ENCODE peak calls at places on chromosome 1, in four cellular contexts. J is endothelial cell of umbilical vein, U is upper lobe of left lung, R is left ventricle myocardium inferior. B is an unnamed sample.

GRCh38 chr1:237146247-237146646 is 104.3 kb downstream of the RYR2 start:
- DNase-seq in U (no peak), R (no peak), J (no peak), B (no peak)

GRCh38 chr1:228007054-228007800 is 429 bp downstream of the WNT3A start:
- DNase-seq in U (peak; percentile 81), J (no peak), R (no peak), B (no peak)

GRCh38 chr1:216902669-216903388 is 179.6 kb upstream of the ESRRG start:
- DNase-seq in J (no peak), R (no peak), U (no peak), B (no peak)

GRCh38 chr1:203692565-203693470 is 66.2 kb downstream of the ATP2B4 start:
- DNase-seq in J (peak; percentile 88), R (peak; percentile 82), U (no peak), B (peak; percentile 95)

GRCh38 chr1:200178340-200178739 is 150.8 kb downstream of the NR5A2 start:
- DNase-seq in U (no peak), J (peak; percentile 66), R (no peak), B (no peak)

GRCh38 chr1:81950037-81950436 is 149.3 kb downstream of the ADGRL2 start:
- DNase-seq in R (no peak), J (no peak), U (no peak), B (no peak)

GRCh38 chr1:46479744-46480350 is 9.8 kb upstream of the DMBX1 start:
- DNase-seq in J (no peak), U (peak; percentile 59), R (no peak), B (no peak)

GRCh38 chr1:111878096-111878495 is 111.4 kb downstream of the KCND3 start:
- DNase-seq in R (no peak), J (no peak), U (peak; percentile 32), B (no peak)

GRCh38 chr1:234620272-234620711 is 10.3 kb upstream of the IRF2BP2 start:
- DNase-seq in U (no peak), J (no peak), R (no peak), B (no peak)

DNA sequence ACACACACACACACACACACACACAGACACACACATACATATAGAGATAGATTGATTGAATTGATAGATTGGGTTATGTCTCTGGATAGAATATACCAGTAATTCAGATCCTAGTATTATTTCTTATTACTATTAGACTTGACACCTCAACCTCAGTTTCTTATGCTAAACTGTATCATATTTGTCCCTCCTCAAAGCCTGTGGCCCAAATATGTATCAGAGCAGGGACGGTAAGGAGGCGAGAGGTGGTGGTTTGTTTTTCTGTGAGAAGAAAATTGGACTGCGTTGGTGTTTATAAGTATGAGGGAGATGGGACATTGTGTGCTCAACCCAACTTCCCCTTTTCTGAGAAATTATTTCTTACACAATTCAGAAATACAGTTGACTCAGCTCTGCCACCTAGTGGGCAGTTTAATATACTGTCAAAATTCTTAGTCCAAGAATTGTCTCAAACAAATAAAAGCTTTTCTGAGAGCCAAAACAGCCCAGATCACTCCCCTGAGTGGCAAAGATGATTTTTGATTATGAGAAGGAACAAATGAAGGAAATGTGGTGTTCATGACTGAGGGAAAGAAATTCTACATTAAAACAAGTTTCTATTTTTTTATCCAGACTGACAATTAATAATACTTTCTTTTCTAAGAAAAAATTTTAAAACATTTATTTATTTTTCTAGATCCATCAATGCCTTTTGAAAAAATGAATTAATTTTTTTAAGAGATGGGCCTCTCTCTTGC is 10.8 kb upstream of the TXNIP start:
- DNase-seq in U (no peak), J (peak; percentile 84), R (no peak), B (peak; percentile 68)
- H3K4me3 ChIP-seq in U (no peak overlapping the region), J (no peak overlapping the region), R (peak overlapping the region; percentile 37), B (no peak overlapping the region)

GRCh38 chr1:54969879-54970278 is 10.5 kb upstream of the TMEM61 start:
- DNase-seq in J (no peak), U (no peak), R (no peak), B (no peak)
- H3K36me3 ChIP-seq in J (no peaks in the 10 kb centered on the region), U (no peaks in the 10 kb centered on the region), R (no peaks in the 10 kb centered on the region), B (no peaks in the 10 kb centered on the region)

GRCh38 chr1:32888134-32888533 is 1.8 kb downstream of the HPCA start:
- DNase-seq in U (no peak), R (no peak), J (no peak), B (no peak)
- H3K27me3 ChIP-seq in U (peaks cover 20% of the 10 kb centered on the region), R (peaks cover 97% of the 10 kb centered on the region), J (peaks cover 28% of the 10 kb centered on the region), B (peaks cover 43% of the 10 kb centered on the region)

GRCh38 chr1:240309804-240310203 is 218.1 kb downstream of the FMN2 start:
- DNase-seq in U (no peak), J (no peak), R (no peak), B (no peak)

GRCh38 chr1:240306673-240307072 is 215.0 kb downstream of the FMN2 start:
- DNase-seq in J (no peak), R (no peak), U (no peak), B (no peak)

GRCh38 chr1:240304466-240304865 is 212.8 kb downstream of the FMN2 start:
- DNase-seq in J (no peak), R (no peak), U (peak; percentile 22), B (no peak)

GRCh38 chr1:240310226-240310925 is 218.7 kb downstream of the FMN2 start:
- DNase-seq in U (no peak), R (no peak), J (no peak), B (no peak)

GRCh38 chr1:240308061-240308460 is 216.4 kb downstream of the FMN2 start:
- DNase-seq in U (no peak), J (no peak), R (no peak), B (no peak)
- H3K4me3 ChIP-seq in U (no peak overlapping the region), J (no peak overlapping the region), R (no peak overlapping the region), B (no peak overlapping the region)

B was measured in brain microvascular endothelial cell.